ENCODE peak calls at places on chromosomes 5 and 9, in nine cellular contexts. One of them, this sample, is unnamed.

GRCh38 chr5:150109921-150110320 is 23.6 kb upstream of the CSF1R start:
- DNase-seq in heart right ventricle: no peak
- DNase-seq in DMS 273 treated with DMSO at 0.1 percent for 48 hours: no peak
- DNase-seq in H54: no peak
- DNase-seq in type B pancreatic cell: no peak
- DNase-seq in T-helper 2 cell: no peak
- DNase-seq in M059J: no peak
- DNase-seq in cerebellar cortex: no peak
- DNase-seq in AG09309: no peak
- DNase-seq in this sample: no peak

GRCh38 chr5:127027539-127027938 is 2.8 kb downstream of the MARCHF3 start:
- DNase-seq in T-helper 2 cell: no peak
- DNase-seq in AG09309: no peak
- DNase-seq in M059J: no peak
- DNase-seq in cerebellar cortex: no peak
- DNase-seq in heart right ventricle: no peak
- DNase-seq in type B pancreatic cell: no peak
- DNase-seq in DMS 273 treated with DMSO at 0.1 percent for 48 hours: no peak
- DNase-seq in H54: no peak
- DNase-seq in this sample: no peak

GRCh38 chr5:44943637-44944036 is 134.9 kb downstream of the MRPS30 start:
- DNase-seq in H54: no peak
- DNase-seq in cerebellar cortex: no peak
- DNase-seq in AG09309: no peak
- DNase-seq in DMS 273 treated with DMSO at 0.1 percent for 48 hours: no peak
- DNase-seq in heart right ventricle: no peak
- DNase-seq in M059J: peak; percentile 20
- DNase-seq in T-helper 2 cell: no peak
- DNase-seq in type B pancreatic cell: no peak
- DNase-seq in this sample: no peak

GRCh38 chr5:8576178-8576577 is 707.2 kb downstream of the MTRR start:
- DNase-seq in heart right ventricle: no peak
- DNase-seq in cerebellar cortex: no peak
- DNase-seq in AG09309: no peak
- DNase-seq in DMS 273 treated with DMSO at 0.1 percent for 48 hours: no peak
- DNase-seq in T-helper 2 cell: no peak
- DNase-seq in type B pancreatic cell: no peak
- DNase-seq in H54: no peak
- DNase-seq in M059J: peak; percentile 4
- DNase-seq in this sample: no peak

GRCh38 chr5:143206194-143207053 is 197.1 kb downstream of the NR3C1 start:
- DNase-seq in cerebellar cortex: no peak
- DNase-seq in T-helper 2 cell: no peak
- DNase-seq in AG09309: no peak
- DNase-seq in heart right ventricle: no peak
- DNase-seq in DMS 273 treated with DMSO at 0.1 percent for 48 hours: no peak
- DNase-seq in type B pancreatic cell: no peak
- DNase-seq in H54: no peak
- DNase-seq in M059J: no peak
- DNase-seq in this sample: no peak

GRCh38 chr5:57494104-57495098 is 11.8 kb upstream of the ACTBL2 start:
- DNase-seq in cerebellar cortex: no peak
- DNase-seq in type B pancreatic cell: no peak
- DNase-seq in heart right ventricle: peak; percentile 55
- DNase-seq in AG09309: peak; percentile 93
- DNase-seq in M059J: peak; percentile 98
- DNase-seq in H54: peak; percentile 64
- DNase-seq in DMS 273 treated with DMSO at 0.1 percent for 48 hours: peak; percentile 70
- DNase-seq in T-helper 2 cell: no peak
- DNase-seq in this sample: no peak

GRCh38 chr9:33220681-33221567 is 19.0 kb upstream of the SPINK4 start:
- DNase-seq in cerebellar cortex: no peak
- DNase-seq in heart right ventricle: no peak
- DNase-seq in DMS 273 treated with DMSO at 0.1 percent for 48 hours: no peak
- DNase-seq in AG09309: no peak
- DNase-seq in H54: no peak
- DNase-seq in T-helper 2 cell: no peak
- DNase-seq in M059J: no peak
- DNase-seq in type B pancreatic cell: no peak
- DNase-seq in this sample: no peak

GRCh38 chr5:123810253-123810652 is 298.3 kb downstream of the CSNK1G3 start:
- DNase-seq in AG09309: no peak
- DNase-seq in cerebellar cortex: peak; percentile 52
- DNase-seq in type B pancreatic cell: no peak
- DNase-seq in H54: no peak
- DNase-seq in T-helper 2 cell: no peak
- DNase-seq in DMS 273 treated with DMSO at 0.1 percent for 48 hours: no peak
- DNase-seq in heart right ventricle: no peak
- DNase-seq in M059J: no peak
- DNase-seq in this sample: no peak

GRCh38 chr5:149904293-149904886 is 40.2 kb downstream of the PDE6A start:
- DNase-seq in cerebellar cortex: no peak
- DNase-seq in type B pancreatic cell: no peak
- DNase-seq in DMS 273 treated with DMSO at 0.1 percent for 48 hours: no peak
- DNase-seq in AG09309: no peak
- DNase-seq in heart right ventricle: no peak
- DNase-seq in T-helper 2 cell: no peak
- DNase-seq in M059J: no peak
- DNase-seq in H54: no peak
- DNase-seq in this sample: no peak

GRCh38 chr9:120434532-120434931 is 145.4 kb downstream of the CDK5RAP2 start:
- DNase-seq in H54: no peak
- DNase-seq in cerebellar cortex: no peak
- DNase-seq in M059J: no peak
- DNase-seq in AG09309: no peak
- DNase-seq in type B pancreatic cell: no peak
- DNase-seq in heart right ventricle: peak; percentile 30
- DNase-seq in T-helper 2 cell: no peak
- DNase-seq in DMS 273 treated with DMSO at 0.1 percent for 48 hours: no peak
- DNase-seq in this sample: no peak

GRCh38 chr9:130129425-130130061 is 42.7 kb upstream of the NCS1 start:
- DNase-seq in T-helper 2 cell: no peak
- DNase-seq in cerebellar cortex: peak; percentile 80
- DNase-seq in H54: no peak
- DNase-seq in heart right ventricle: no peak
- DNase-seq in type B pancreatic cell: no peak
- DNase-seq in DMS 273 treated with DMSO at 0.1 percent for 48 hours: no peak
- DNase-seq in M059J: no peak
- DNase-seq in AG09309: no peak
- DNase-seq in this sample: no peak

GRCh38 chr9:107528686-107529085 is 39.1 kb upstream of the KLF4 start:
- DNase-seq in cerebellar cortex: no peak
- DNase-seq in heart right ventricle: no peak
- DNase-seq in T-helper 2 cell: no peak
- DNase-seq in H54: no peak
- DNase-seq in AG09309: no peak
- DNase-seq in DMS 273 treated with DMSO at 0.1 percent for 48 hours: no peak
- DNase-seq in M059J: no peak
- DNase-seq in type B pancreatic cell: no peak
- DNase-seq in this sample: no peak

GRCh38 chr5:149804478-149805450 is 74.7 kb downstream of the PPARGC1B start:
- DNase-seq in AG09309: no peak
- DNase-seq in cerebellar cortex: no peak
- DNase-seq in type B pancreatic cell: no peak
- DNase-seq in T-helper 2 cell: no peak
- DNase-seq in heart right ventricle: no peak
- DNase-seq in DMS 273 treated with DMSO at 0.1 percent for 48 hours: peak; percentile 31
- DNase-seq in M059J: no peak
- DNase-seq in H54: no peak
- DNase-seq in this sample: no peak

GRCh38 chr5:14908195-14908594 is 36.6 kb upstream of the ANKH start:
- DNase-seq in DMS 273 treated with DMSO at 0.1 percent for 48 hours: peak; percentile 8
- DNase-seq in AG09309: no peak
- DNase-seq in cerebellar cortex: no peak
- DNase-seq in type B pancreatic cell: no peak
- DNase-seq in heart right ventricle: no peak
- DNase-seq in H54: no peak
- DNase-seq in T-helper 2 cell: no peak
- DNase-seq in M059J: no peak
- DNase-seq in this sample: no peak

GRCh38 chr9:93058357-93059096 is at the start of gene SUSD3:
- DNase-seq in heart right ventricle: peak; percentile 47
- DNase-seq in type B pancreatic cell: no peak
- DNase-seq in H54: no peak
- DNase-seq in T-helper 2 cell: peak; percentile 56
- DNase-seq in DMS 273 treated with DMSO at 0.1 percent for 48 hours: no peak
- DNase-seq in cerebellar cortex: no peak
- DNase-seq in AG09309: no peak
- DNase-seq in M059J: peak; percentile 18
- DNase-seq in this sample: peak; percentile 42

GRCh38 chr9:126879288-126879687 is 18.8 kb downstream of the ZBTB34 start:
- DNase-seq in DMS 273 treated with DMSO at 0.1 percent for 48 hours: no peak
- DNase-seq in T-helper 2 cell: no peak
- DNase-seq in heart right ventricle: no peak
- DNase-seq in H54: no peak
- DNase-seq in cerebellar cortex: no peak
- DNase-seq in type B pancreatic cell: no peak
- DNase-seq in AG09309: no peak
- DNase-seq in M059J: no peak
- DNase-seq in this sample: no peak

GRCh38 chr5:17398439-17398838 is 99.6 kb upstream of the TAF11L2 start:
- DNase-seq in AG09309: peak; percentile 76
- DNase-seq in M059J: peak; percentile 97
- DNase-seq in H54: peak; percentile 50
- DNase-seq in T-helper 2 cell: no peak
- DNase-seq in cerebellar cortex: no peak
- DNase-seq in heart right ventricle: no peak
- DNase-seq in DMS 273 treated with DMSO at 0.1 percent for 48 hours: peak; percentile 60
- DNase-seq in type B pancreatic cell: no peak
- DNase-seq in this sample: no peak

GRCh38 chr5:132026516-132027008 is 15.1 kb upstream of the ACSL6 start:
- DNase-seq in DMS 273 treated with DMSO at 0.1 percent for 48 hours: no peak
- DNase-seq in heart right ventricle: no peak
- DNase-seq in cerebellar cortex: no peak
- DNase-seq in H54: no peak
- DNase-seq in T-helper 2 cell: no peak
- DNase-seq in AG09309: no peak
- DNase-seq in M059J: no peak
- DNase-seq in type B pancreatic cell: no peak
- DNase-seq in this sample: no peak

GRCh38 chr5:5341531-5342292 is 80.8 kb upstream of the ICE1 start:
- DNase-seq in M059J: peak; percentile 89
- DNase-seq in cerebellar cortex: no peak
- DNase-seq in type B pancreatic cell: no peak
- DNase-seq in AG09309: peak; percentile 66
- DNase-seq in H54: no peak
- DNase-seq in heart right ventricle: no peak
- DNase-seq in DMS 273 treated with DMSO at 0.1 percent for 48 hours: no peak
- DNase-seq in T-helper 2 cell: no peak
- DNase-seq in this sample: no peak

GRCh38 chr5:54807421-54807820 is 178.0 kb downstream of the ESM1 start:
- DNase-seq in H54: peak; percentile 42
- DNase-seq in cerebellar cortex: no peak
- DNase-seq in AG09309: no peak
- DNase-seq in M059J: peak; percentile 87
- DNase-seq in T-helper 2 cell: no peak
- DNase-seq in type B pancreatic cell: no peak
- DNase-seq in heart right ventricle: no peak
- DNase-seq in DMS 273 treated with DMSO at 0.1 percent for 48 hours: no peak
- DNase-seq in this sample: no peak

GRCh38 chr9:26158631-26159150 is 480.4 kb upstream of the TUSC1 start:
- DNase-seq in heart right ventricle: no peak
- DNase-seq in cerebellar cortex: no peak
- DNase-seq in T-helper 2 cell: no peak
- DNase-seq in M059J: peak; percentile 40
- DNase-seq in AG09309: no peak
- DNase-seq in H54: no peak
- DNase-seq in DMS 273 treated with DMSO at 0.1 percent for 48 hours: no peak
- DNase-seq in type B pancreatic cell: no peak
- DNase-seq in this sample: no peak

GRCh38 chr9:101172671-101173070 is 144.1 kb downstream of the PLPPR1 start:
- DNase-seq in heart right ventricle: no peak
- DNase-seq in cerebellar cortex: no peak
- DNase-seq in M059J: no peak
- DNase-seq in DMS 273 treated with DMSO at 0.1 percent for 48 hours: no peak
- DNase-seq in AG09309: no peak
- DNase-seq in type B pancreatic cell: no peak
- DNase-seq in T-helper 2 cell: no peak
- DNase-seq in H54: no peak
- DNase-seq in this sample: no peak

GRCh38 chr9:72025956-72026355 is 34.5 kb downstream of the C9orf57 start:
- DNase-seq in type B pancreatic cell: no peak
- DNase-seq in AG09309: no peak
- DNase-seq in M059J: no peak
- DNase-seq in DMS 273 treated with DMSO at 0.1 percent for 48 hours: no peak
- DNase-seq in T-helper 2 cell: no peak
- DNase-seq in cerebellar cortex: no peak
- DNase-seq in heart right ventricle: no peak
- DNase-seq in H54: no peak
- DNase-seq in this sample: no peak

GRCh38 chr5:78076351-78076750 is 218.1 kb downstream of the AP3B1 start:
- DNase-seq in type B pancreatic cell: no peak
- DNase-seq in T-helper 2 cell: no peak
- DNase-seq in cerebellar cortex: no peak
- DNase-seq in DMS 273 treated with DMSO at 0.1 percent for 48 hours: no peak
- DNase-seq in M059J: peak; percentile 9
- DNase-seq in heart right ventricle: no peak
- DNase-seq in AG09309: no peak
- DNase-seq in H54: no peak
- DNase-seq in this sample: no peak